ENCODE peak calls at places on chromosome 2, in four cellular contexts. X, U, M and E are unnamed samples.
A peak's percentile ranks its signal among the peaks of the same experiment; 100 is the strongest.

GRCh38 chr2:10289891-10290290 is 12.8 kb upstream of the HPCAL1 start:
- DNase-seq in X (no peak), U (no peak), M (no peak), E (no peak)

GRCh38 chr2:191023235-191023679 is 9.3 kb upstream of the STAT1 start:
- DNase-seq in X (no peak), U (no peak), M (no peak), E (no peak)

GRCh38 chr2:84946204-84947009 is 24.6 kb upstream of the KCMF1 start:
- DNase-seq in X (peak; percentile 78), U (peak; percentile 64), M (no peak), E (peak; percentile 24)

GRCh38 chr2:131556998-131557397 is 29.3 kb downstream of the CCDC74A start:
- DNase-seq in X (no peak), U (no peak), M (no peak), E (no peak)

GRCh38 chr2:70949086-70949485 is 13.4 kb downstream of the ATP6V1B1 start:
- DNase-seq in X (no peak), U (no peak), M (peak; percentile 9), E (no peak)

GRCh38 chr2:229856416-229856815 is 65.4 kb downstream of the TRIP12 start:
- DNase-seq in X (peak; percentile 70), U (no peak), M (no peak), E (no peak)

GRCh38 chr2:136392897-136393296 is 274.9 kb upstream of the CXCR4 start:
- DNase-seq in X (no peak), U (no peak), M (no peak), E (no peak)

GRCh38 chr2:78780321-78780720 is 245.2 kb upstream of the REG3G start:
- DNase-seq in X (no peak), U (no peak), M (no peak), E (no peak)

GRCh38 chr2:177606636-177607035 is 214.1 kb downstream of the AGPS start:
- DNase-seq in X (no peak), U (no peak), M (no peak), E (no peak)

GRCh38 chr2:9748586-9748985 is 94.7 kb upstream of the TAF1B start:
- DNase-seq in X (peak; percentile 55), U (no peak), M (no peak), E (no peak)

GRCh38 chr2:65916785-65917295 is 484.4 kb upstream of the SPRED2 start:
- DNase-seq in X (no peak), U (no peak), M (no peak), E (no peak)

GRCh38 chr2:163657257-163657656 is 78.6 kb downstream of the FIGN start:
- DNase-seq in X (no peak), U (no peak), M (no peak), E (no peak)

GRCh38 chr2:75226099-75226498 is 26.8 kb upstream of the TACR1 start:
- DNase-seq in X (no peak), U (no peak), M (no peak), E (no peak)

GRCh38 chr2:86338778-86339295 is 1.4 kb upstream of the REEP1 start:
- DNase-seq in X (no peak), U (no peak), M (no peak), E (no peak)

GRCh38 chr2:187233811-187234210 is 214.2 kb downstream of the CALCRL start:
- DNase-seq in X (no peak), U (no peak), M (no peak), E (no peak)

GRCh38 chr2:164538250-164538866 is 82.9 kb downstream of the GRB14 start:
- DNase-seq in X (peak; percentile 27), U (no peak), M (no peak), E (no peak)

GRCh38 chr2:157441072-157441454 is 2.8 kb downstream of the CYTIP start:
- DNase-seq in X (peak; percentile 38), U (no peak), M (no peak), E (no peak)

GRCh38 chr2:71545572-71546274 is 92.4 kb downstream of the DYSF start:
- DNase-seq in X (peak; percentile 72), U (no peak), M (peak; percentile 64), E (no peak)

GRCh38 chr2:5035134-5035533 is 657.0 kb upstream of the SOX11 start:
- DNase-seq in X (no peak), U (no peak), M (no peak), E (no peak)

GRCh38 chr2:15638720-15639119 is 47.1 kb downstream of the DDX1 start:
- DNase-seq in X (no peak), U (no peak), M (no peak), E (no peak)

GRCh38 chr2:96431319-96431718 is 73.8 kb downstream of the NEURL3 start:
- DNase-seq in X (no peak), U (no peak), M (no peak), E (no peak)

GRCh38 chr2:16184945-16185660 is 244.8 kb downstream of the MYCN start:
- DNase-seq in X (no peak), U (no peak), M (no peak), E (no peak)

GRCh38 chr2:11899264-11899818 is 152.9 kb downstream of the LPIN1 start:
- DNase-seq in X (no peak), U (no peak), M (no peak), E (no peak)

GRCh38 chr2:200025717-200026116 is 70.3 kb downstream of the MAIP1 start:
- DNase-seq in X (no peak), U (no peak), M (no peak), E (no peak)

GRCh38 chr2:70101174-70101573 is 13.9 kb downstream of the PCBP1 start:
- DNase-seq in X (no peak), U (no peak), M (no peak), E (no peak)